ENCODE peak calls at places on chromosomes 3 and 15, in six cellular contexts. One of them, this sample, is unnamed.

GRCh38 chr15:48631191-48631770 is 14.2 kb downstream of the FBN1 start:
- DNase-seq in HepG2: no peak
- DNase-seq in progenitor cell of endocrine pancreas: no peak
- DNase-seq in left cardiac atrium: peak
- DNase-seq in stimulated activated CD8-positive, alpha-beta memory T cell treated with anti-CD3 and anti-CD28 coated beads, Interleukin-4, amount 100 ng/mL, for 4 hours: no peak
- DNase-seq in GM12865: peak
- DNase-seq in this sample: no peak

GRCh38 chr15:50353251-50353998 is 1.6 kb downstream of the GABPB1 start:
- DNase-seq in HepG2: no peak
- DNase-seq in left cardiac atrium: no peak
- DNase-seq in stimulated activated CD8-positive, alpha-beta memory T cell treated with anti-CD3 and anti-CD28 coated beads, Interleukin-4, amount 100 ng/mL, for 4 hours: no peak
- DNase-seq in progenitor cell of endocrine pancreas: no peak
- DNase-seq in GM12865: peak
- DNase-seq in this sample: no peak

GRCh38 chr3:63067999-63068645 is 192.9 kb upstream of the CADPS start:
- DNase-seq in HepG2: peak
- DNase-seq in left cardiac atrium: no peak
- DNase-seq in GM12865: peak
- DNase-seq in progenitor cell of endocrine pancreas: peak
- DNase-seq in stimulated activated CD8-positive, alpha-beta memory T cell treated with anti-CD3 and anti-CD28 coated beads, Interleukin-4, amount 100 ng/mL, for 4 hours: no peak
- DNase-seq in this sample: no peak

GRCh38 chr3:72904156-72904555 is 16.3 kb downstream of the GXYLT2 start:
- DNase-seq in GM12865: no peak
- DNase-seq in left cardiac atrium: no peak
- DNase-seq in stimulated activated CD8-positive, alpha-beta memory T cell treated with anti-CD3 and anti-CD28 coated beads, Interleukin-4, amount 100 ng/mL, for 4 hours: no peak
- DNase-seq in progenitor cell of endocrine pancreas: no peak
- DNase-seq in HepG2: no peak
- DNase-seq in this sample: no peak

GRCh38 chr3:77303943-77304778 is 264.3 kb downstream of the ROBO2 start:
- DNase-seq in stimulated activated CD8-positive, alpha-beta memory T cell treated with anti-CD3 and anti-CD28 coated beads, Interleukin-4, amount 100 ng/mL, for 4 hours: no peak
- DNase-seq in HepG2: no peak
- DNase-seq in left cardiac atrium: no peak
- DNase-seq in GM12865: no peak
- DNase-seq in progenitor cell of endocrine pancreas: no peak
- DNase-seq in this sample: no peak

GRCh38 chr3:69364354-69364753 is 21.5 kb downstream of the FRMD4B start:
- DNase-seq in stimulated activated CD8-positive, alpha-beta memory T cell treated with anti-CD3 and anti-CD28 coated beads, Interleukin-4, amount 100 ng/mL, for 4 hours: no peak
- DNase-seq in progenitor cell of endocrine pancreas: no peak
- DNase-seq in HepG2: no peak
- DNase-seq in left cardiac atrium: no peak
- DNase-seq in GM12865: no peak
- DNase-seq in this sample: no peak

GRCh38 chr3:77935418-77935817 is 895.5 kb downstream of the ROBO2 start:
- DNase-seq in progenitor cell of endocrine pancreas: no peak
- DNase-seq in left cardiac atrium: no peak
- DNase-seq in HepG2: no peak
- DNase-seq in GM12865: no peak
- DNase-seq in stimulated activated CD8-positive, alpha-beta memory T cell treated with anti-CD3 and anti-CD28 coated beads, Interleukin-4, amount 100 ng/mL, for 4 hours: no peak
- DNase-seq in this sample: no peak

GRCh38 chr3:140388525-140388924 is 289.3 kb upstream of the TRIM42 start:
- DNase-seq in left cardiac atrium: no peak
- DNase-seq in progenitor cell of endocrine pancreas: no peak
- DNase-seq in HepG2: no peak
- DNase-seq in GM12865: no peak
- DNase-seq in stimulated activated CD8-positive, alpha-beta memory T cell treated with anti-CD3 and anti-CD28 coated beads, Interleukin-4, amount 100 ng/mL, for 4 hours: no peak
- DNase-seq in this sample: no peak

GRCh38 chr15:27797765-27798164 is 301.4 kb downstream of the OCA2 start:
- DNase-seq in left cardiac atrium: peak
- DNase-seq in GM12865: no peak
- DNase-seq in stimulated activated CD8-positive, alpha-beta memory T cell treated with anti-CD3 and anti-CD28 coated beads, Interleukin-4, amount 100 ng/mL, for 4 hours: no peak
- DNase-seq in HepG2: no peak
- DNase-seq in progenitor cell of endocrine pancreas: no peak
- DNase-seq in this sample: no peak

GRCh38 chr3:146189519-146190173 is 28.7 kb upstream of the PLOD2 start:
- DNase-seq in left cardiac atrium: no peak
- DNase-seq in stimulated activated CD8-positive, alpha-beta memory T cell treated with anti-CD3 and anti-CD28 coated beads, Interleukin-4, amount 100 ng/mL, for 4 hours: no peak
- DNase-seq in HepG2: peak
- DNase-seq in GM12865: peak
- DNase-seq in progenitor cell of endocrine pancreas: no peak
- DNase-seq in this sample: no peak

GRCh38 chr3:138774529-138775253 is 60.0 kb downstream of the PIK3CB start:
- DNase-seq in left cardiac atrium: peak
- DNase-seq in GM12865: peak
- DNase-seq in stimulated activated CD8-positive, alpha-beta memory T cell treated with anti-CD3 and anti-CD28 coated beads, Interleukin-4, amount 100 ng/mL, for 4 hours: no peak
- DNase-seq in progenitor cell of endocrine pancreas: no peak
- DNase-seq in HepG2: peak
- DNase-seq in this sample: peak

GRCh38 chr15:93250905-93251304 is 161.9 kb upstream of the RGMA start:
- DNase-seq in GM12865: no peak
- DNase-seq in left cardiac atrium: no peak
- DNase-seq in HepG2: no peak
- DNase-seq in progenitor cell of endocrine pancreas: no peak
- DNase-seq in stimulated activated CD8-positive, alpha-beta memory T cell treated with anti-CD3 and anti-CD28 coated beads, Interleukin-4, amount 100 ng/mL, for 4 hours: no peak
- DNase-seq in this sample: no peak

GRCh38 chr15:73196113-73196512 is 143.8 kb downstream of the NEO1 start:
- DNase-seq in left cardiac atrium: no peak
- DNase-seq in GM12865: no peak
- DNase-seq in HepG2: no peak
- DNase-seq in stimulated activated CD8-positive, alpha-beta memory T cell treated with anti-CD3 and anti-CD28 coated beads, Interleukin-4, amount 100 ng/mL, for 4 hours: no peak
- DNase-seq in progenitor cell of endocrine pancreas: no peak
- DNase-seq in this sample: no peak

GRCh38 chr3:150681037-150681436 is 22.7 kb downstream of the ERICH6 start:
- DNase-seq in HepG2: no peak
- DNase-seq in GM12865: peak
- DNase-seq in progenitor cell of endocrine pancreas: no peak
- DNase-seq in left cardiac atrium: no peak
- DNase-seq in stimulated activated CD8-positive, alpha-beta memory T cell treated with anti-CD3 and anti-CD28 coated beads, Interleukin-4, amount 100 ng/mL, for 4 hours: no peak
- DNase-seq in this sample: no peak

GRCh38 chr15:45635191-45635638 is 386 bp downstream of the SQOR start:
- DNase-seq in GM12865: peak
- DNase-seq in HepG2: peak
- DNase-seq in stimulated activated CD8-positive, alpha-beta memory T cell treated with anti-CD3 and anti-CD28 coated beads, Interleukin-4, amount 100 ng/mL, for 4 hours: peak
- DNase-seq in progenitor cell of endocrine pancreas: peak
- DNase-seq in left cardiac atrium: peak
- DNase-seq in this sample: no peak

GRCh38 chr3:52456169-52456799 is 880 bp downstream of the NISCH start:
- DNase-seq in stimulated activated CD8-positive, alpha-beta memory T cell treated with anti-CD3 and anti-CD28 coated beads, Interleukin-4, amount 100 ng/mL, for 4 hours: no peak
- DNase-seq in HepG2: no peak
- DNase-seq in progenitor cell of endocrine pancreas: no peak
- DNase-seq in left cardiac atrium: peak
- DNase-seq in GM12865: no peak
- DNase-seq in this sample: no peak

GRCh38 chr15:24919446-24919845 is 35.3 kb upstream of the SNRPN start:
- DNase-seq in GM12865: no peak
- DNase-seq in HepG2: no peak
- DNase-seq in progenitor cell of endocrine pancreas: no peak
- DNase-seq in left cardiac atrium: no peak
- DNase-seq in stimulated activated CD8-positive, alpha-beta memory T cell treated with anti-CD3 and anti-CD28 coated beads, Interleukin-4, amount 100 ng/mL, for 4 hours: no peak
- DNase-seq in this sample: no peak

GRCh38 chr3:171354706-171355582 is 105.3 kb downstream of the TNIK start:
- DNase-seq in stimulated activated CD8-positive, alpha-beta memory T cell treated with anti-CD3 and anti-CD28 coated beads, Interleukin-4, amount 100 ng/mL, for 4 hours: no peak
- DNase-seq in left cardiac atrium: no peak
- DNase-seq in GM12865: no peak
- DNase-seq in progenitor cell of endocrine pancreas: no peak
- DNase-seq in HepG2: no peak
- DNase-seq in this sample: no peak

GRCh38 chr3:87270908-87271727 is 5.3 kb downstream of the POU1F1 start:
- DNase-seq in HepG2: no peak
- DNase-seq in progenitor cell of endocrine pancreas: no peak
- DNase-seq in left cardiac atrium: no peak
- DNase-seq in stimulated activated CD8-positive, alpha-beta memory T cell treated with anti-CD3 and anti-CD28 coated beads, Interleukin-4, amount 100 ng/mL, for 4 hours: no peak
- DNase-seq in GM12865: peak
- DNase-seq in this sample: no peak

GRCh38 chr15:63251701-63252100 is 25.7 kb upstream of the APH1B start:
- DNase-seq in left cardiac atrium: no peak
- DNase-seq in HepG2: no peak
- DNase-seq in stimulated activated CD8-positive, alpha-beta memory T cell treated with anti-CD3 and anti-CD28 coated beads, Interleukin-4, amount 100 ng/mL, for 4 hours: no peak
- DNase-seq in GM12865: no peak
- DNase-seq in progenitor cell of endocrine pancreas: no peak
- DNase-seq in this sample: no peak

GRCh38 chr3:71726106-71726505 is 904 bp upstream of the EIF4E3 start:
- DNase-seq in left cardiac atrium: no peak
- DNase-seq in GM12865: no peak
- DNase-seq in progenitor cell of endocrine pancreas: no peak
- DNase-seq in stimulated activated CD8-positive, alpha-beta memory T cell treated with anti-CD3 and anti-CD28 coated beads, Interleukin-4, amount 100 ng/mL, for 4 hours: no peak
- DNase-seq in HepG2: no peak
- DNase-seq in this sample: no peak

GRCh38 chr15:66754789-66755188 is 52.8 kb downstream of the SMAD6 start:
- DNase-seq in progenitor cell of endocrine pancreas: no peak
- DNase-seq in GM12865: no peak
- DNase-seq in left cardiac atrium: peak
- DNase-seq in HepG2: no peak
- DNase-seq in stimulated activated CD8-positive, alpha-beta memory T cell treated with anti-CD3 and anti-CD28 coated beads, Interleukin-4, amount 100 ng/mL, for 4 hours: no peak
- DNase-seq in this sample: no peak

GRCh38 chr15:96340611-96341464 is 10.3 kb downstream of the NR2F2 start:
- DNase-seq in left cardiac atrium: no peak
- DNase-seq in GM12865: peak
- DNase-seq in HepG2: no peak
- DNase-seq in progenitor cell of endocrine pancreas: no peak
- DNase-seq in stimulated activated CD8-positive, alpha-beta memory T cell treated with anti-CD3 and anti-CD28 coated beads, Interleukin-4, amount 100 ng/mL, for 4 hours: no peak
- DNase-seq in this sample: no peak

GRCh38 chr3:55828712-55829111 is 341.6 kb upstream of the WNT5A start:
- DNase-seq in GM12865: no peak
- DNase-seq in left cardiac atrium: no peak
- DNase-seq in progenitor cell of endocrine pancreas: no peak
- DNase-seq in HepG2: no peak
- DNase-seq in stimulated activated CD8-positive, alpha-beta memory T cell treated with anti-CD3 and anti-CD28 coated beads, Interleukin-4, amount 100 ng/mL, for 4 hours: no peak
- DNase-seq in this sample: no peak